ENCODE peak calls at places on chromosomes 4 and X, in four cellular contexts. R is left lung, E is PC-3, N is esophagus squamous epithelium. P is an unnamed sample.
A peak's percentile ranks its signal among the peaks of the same experiment; 100 is the strongest.

GRCh38 chr4:167688660-167689142 is 403.6 kb upstream of the ANXA10 start:
- DNase-seq in N (no peak), R (no peak), E (no peak), P (no peak)

GRCh38 chr4:43457866-43458265 is 565.4 kb downstream of the GRXCR1 start:
- DNase-seq in R (no peak), E (peak; percentile 90), N (no peak), P (no peak)

GRCh38 chrX:29496636-29497180 is 718.7 kb upstream of the MAGEB2 start:
- DNase-seq in N (no peak), R (no peak), E (no peak), P (no peak)

GRCh38 chr4:5683566-5683965 is 24.8 kb downstream of the EVC2 start:
- DNase-seq in R (no peak), N (no peak), E (no peak), P (no peak)

GRCh38 chr4:57710053-57710452 is 599.9 kb upstream of the IGFBP7 start:
- DNase-seq in R (no peak), E (no peak), N (no peak), P (no peak)

GRCh38 chrX:118226060-118226428 is 109.4 kb upstream of the KLHL13 start:
- DNase-seq in N (no peak), E (peak; percentile 45), R (no peak), P (no peak)

GRCh38 chr4:143196323-143196722 is 11.6 kb downstream of the USP38 start:
- DNase-seq in E (no peak), N (no peak), R (no peak), P (no peak)

GRCh38 chr4:141637565-141637964 is 1.2 kb downstream of the IL15 start:
- DNase-seq in N (no peak), E (peak; percentile 25), R (no peak), P (no peak)

GRCh38 chrX:103716967-103717366 is 6.3 kb downstream of the TMEM31 start:
- DNase-seq in E (peak; percentile 84), N (no peak), R (no peak), P (no peak)

GRCh38 chr4:46329118-46329976 is 60.6 kb downstream of the GABRA2 start:
- DNase-seq in N (no peak), E (peak; percentile 74), R (no peak), P (no peak)

GRCh38 chr4:155079866-155080265 is 128.6 kb upstream of the NPY2R start:
- DNase-seq in N (no peak), R (no peak), E (peak; percentile 78), P (no peak)

GRCh38 chr4:99473131-99473530 is 37.7 kb upstream of the C4orf17 start:
- DNase-seq in E (no peak), N (no peak), R (no peak), P (no peak)

GRCh38 chr4:184941671-184942070 is 76.6 kb upstream of the HELT start:
- DNase-seq in N (no peak), R (no peak), E (no peak), P (no peak)

GRCh38 chr4:7383251-7383650 is 51.5 kb downstream of the PSAPL1 start:
- DNase-seq in R (no peak), E (no peak), N (no peak), P (no peak)

GRCh38 chrX:72120798-72121197 is 10.9 kb downstream of the RTL5 start:
- DNase-seq in E (peak; percentile 40), N (no peak), R (no peak), P (no peak)

GRCh38 chr4:151418385-151418784 is 9.4 kb downstream of the FHIP1A start:
- DNase-seq in N (no peak), E (peak; percentile 91), R (no peak), P (no peak)

GRCh38 chrX:45006002-45006800 is 133.2 kb downstream of the KDM6A start:
- DNase-seq in E (peak; percentile 88), R (no peak), N (no peak), P (no peak)

GRCh38 chr4:42855779-42856178 is 36.7 kb upstream of the GRXCR1 start:
- DNase-seq in N (no peak), R (no peak), E (peak; percentile 12), P (no peak)

GRCh38 chr4:40354158-40354557 is 19.0 kb downstream of the CHRNA9 start:
- DNase-seq in E (no peak), R (no peak), N (no peak), P (no peak)

GRCh38 chrX:118973389-118974087 is 880 bp upstream of the LONRF3 start:
- DNase-seq in N (no peak), R (peak; percentile 73), E (peak; percentile 4), P (no peak)

GRCh38 chr4:5615496-5616075 is 92.8 kb downstream of the EVC2 start:
- DNase-seq in R (no peak), N (no peak), E (no peak), P (no peak)

GRCh38 chrX:81195712-81196111 is 6.0 kb downstream of the HMGN5 start:
- DNase-seq in R (no peak), N (no peak), E (peak; percentile 75), P (no peak)

GRCh38 chr4:159278399-159278798 is 175.5 kb downstream of the RAPGEF2 start:
- DNase-seq in N (no peak), R (no peak), E (no peak), P (no peak)

GRCh38 chr4:98659106-98659592 is 738 bp upstream of the TSPAN5 start:
- DNase-seq in R (no peak), N (no peak), E (peak; percentile 30), P (no peak)

GRCh38 chr4:56981795-56982201 is 3.1 kb downstream of the POLR2B start:
- DNase-seq in R (no peak), N (no peak), E (peak; percentile 15), P (no peak)

GRCh38 chrX:1592128-1592862 is 891 bp downstream of the AKAP17A start:
- DNase-seq in N (no peak), E (peak; percentile 19), R (peak; percentile 85), P (no peak)

GRCh38 chr4:48078862-48079655 is 55.0 kb downstream of the TXK start:
- DNase-seq in R (no peak), E (peak; percentile 54), N (no peak), P (no peak)

GRCh38 chr4:98950925-98951324 is 22.0 kb upstream of the EIF4E start:
- DNase-seq in E (peak; percentile 50), R (no peak), N (no peak), P (no peak)

GRCh38 chrX:68387786-68388185 is 45.5 kb downstream of the OPHN1 start:
- DNase-seq in E (no peak), R (no peak), N (no peak), P (no peak)

GRCh38 chrX:83511208-83511607 is 3.1 kb downstream of the POU3F4 start:
- DNase-seq in E (no peak), N (no peak), R (no peak), P (no peak)

GRCh38 chrX:42443267-42443666 is 334.7 kb downstream of the PPP1R2C start:
- DNase-seq in N (no peak), R (no peak), E (no peak), P (no peak)

GRCh38 chrX:10952619-10953018 is 158.5 kb upstream of the HCCS start:
- DNase-seq in E (no peak), N (no peak), R (no peak), P (no peak)
- H3K9me3 ChIP-seq in E (no peaks in the 10 kb centered on the region), N (no peaks in the 10 kb centered on the region), R (no peaks in the 10 kb centered on the region), P (no peaks in the 10 kb centered on the region)

GRCh38 chr4:87975466-87975865 is at the start of gene SPP1:
- DNase-seq in E (no peak), N (no peak), R (peak; percentile 31), P (no peak)
- H3K4me1 ChIP-seq in E (peaks cover 14% of the 10 kb centered on the region), N (peaks cover 5% of the 10 kb centered on the region), R (no peaks in the 10 kb centered on the region), P (no peaks in the 10 kb centered on the region)

DNA sequence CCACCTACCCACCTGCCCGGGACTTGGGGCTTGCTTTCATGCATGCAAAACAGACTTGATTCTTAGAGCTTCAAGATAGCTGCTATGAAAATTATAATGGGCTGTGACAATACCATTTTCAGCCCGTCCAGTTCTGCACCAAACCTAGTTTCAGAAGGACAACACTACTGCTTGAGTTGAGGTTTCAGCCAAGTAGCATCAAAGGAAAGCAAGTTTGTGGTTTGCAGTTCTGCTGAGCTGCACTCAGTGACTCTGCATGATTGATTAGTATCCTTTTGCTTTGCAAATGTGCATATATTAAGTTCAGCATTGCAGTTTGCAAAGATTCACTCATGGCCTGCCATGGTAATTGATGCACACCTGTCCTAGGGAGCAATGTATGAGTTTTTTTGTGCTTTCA is 442.7 kb downstream of the RPA4 start:
- DNase-seq in E (no peak), R (no peak), N (no peak), P (no peak)
- H3K27ac ChIP-seq in E (no peak overlapping the region), R (no peak overlapping the region), N (no peak overlapping the region), P (no peak overlapping the region)

DNA sequence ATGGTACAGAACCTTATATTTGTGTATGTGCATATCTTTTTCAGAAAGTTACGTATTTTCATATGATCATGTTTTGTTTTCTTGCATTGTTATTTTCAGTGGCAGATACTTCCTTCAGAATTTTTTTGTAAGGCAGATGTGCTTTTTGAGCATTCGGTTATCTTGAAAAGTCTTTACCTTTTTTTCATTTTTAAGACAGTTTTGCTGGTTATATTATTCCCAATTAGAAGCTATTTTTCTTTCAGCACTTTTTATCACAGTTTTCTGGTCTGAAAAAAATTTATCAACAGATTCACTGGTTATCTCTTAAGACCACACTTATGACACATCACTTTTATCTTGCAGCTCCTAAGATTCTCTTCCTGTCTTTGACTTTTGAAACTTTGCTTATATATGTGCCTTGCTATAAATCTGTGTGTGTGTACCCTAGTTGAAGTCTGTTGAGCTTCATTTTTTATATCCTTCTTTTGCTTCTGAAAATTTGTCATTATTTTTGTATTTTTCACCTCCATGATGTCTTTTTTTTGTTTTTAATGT is 53.1 kb downstream of the ZNF732 start:
- DNase-seq in E (no peak), R (no peak), N (no peak), P (no peak)
- H3K9me3 ChIP-seq in E (peaks cover 46% of the 10 kb centered on the region), R (peaks cover 8% of the 10 kb centered on the region), N (no peaks in the 10 kb centered on the region), P (peaks cover 66% of the 10 kb centered on the region)

DNA sequence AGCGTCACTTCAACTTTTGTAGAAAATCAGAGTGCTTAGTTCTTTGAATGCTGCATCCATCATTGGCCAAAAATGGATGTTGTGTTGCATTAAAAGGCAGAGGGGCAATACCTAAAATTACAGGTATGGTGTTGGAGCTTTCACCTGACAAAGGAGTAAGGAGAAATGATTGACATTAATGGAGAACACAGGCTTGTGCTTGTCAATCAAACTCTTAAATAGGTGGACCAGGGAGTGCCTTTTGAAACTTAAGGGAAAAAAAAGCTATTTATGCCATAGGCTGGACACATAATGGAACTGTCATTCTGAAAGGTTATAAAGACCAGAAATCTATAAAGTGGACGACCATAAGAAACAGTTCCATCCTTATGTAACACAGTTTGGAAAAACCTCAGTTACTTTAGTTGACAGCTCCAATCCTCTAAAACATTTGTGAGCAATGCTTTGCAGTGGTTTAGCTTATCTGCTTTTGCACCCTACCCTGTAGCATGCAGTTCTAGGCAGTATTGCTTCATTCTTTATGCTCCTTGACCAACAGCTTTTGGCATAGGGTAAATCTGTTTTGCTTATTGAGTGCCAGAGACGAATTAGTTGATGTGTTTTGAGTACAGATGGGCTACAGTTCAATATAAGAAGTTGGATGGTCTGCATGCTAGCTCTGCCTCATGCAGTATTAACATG is 2.4 kb downstream of the HADH start:
- DNase-seq in R (no peak), E (no peak), N (no peak), P (no peak)
- H3K4me1 ChIP-seq in R (peaks cover 9% of the 10 kb centered on the region), E (peaks cover 20% of the 10 kb centered on the region), N (peaks cover 31% of the 10 kb centered on the region), P (peaks cover 38% of the 10 kb centered on the region)

DNA sequence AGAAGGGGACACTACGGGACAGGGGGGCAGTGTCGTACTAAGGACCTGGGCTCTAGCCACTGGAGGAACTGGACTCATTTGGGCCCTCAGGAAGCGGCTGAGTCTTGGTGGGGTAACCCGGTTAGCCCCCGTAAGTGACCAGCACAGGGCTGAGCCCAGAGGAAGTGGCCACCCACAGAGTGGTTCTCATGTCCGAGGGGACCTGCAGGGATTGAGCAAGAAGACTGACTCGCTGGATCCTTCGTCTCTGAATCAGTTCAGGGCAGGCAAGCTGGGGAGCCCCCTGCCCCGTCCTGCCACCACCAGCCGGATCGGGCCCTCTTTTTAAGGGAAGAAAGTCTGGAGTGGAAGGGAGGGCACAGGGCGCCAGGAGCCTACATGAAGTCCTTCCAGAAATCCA is 719 bp upstream of the BGN start:
- DNase-seq in E (no peak), R (no peak), N (no peak), P (no peak)
- H3K27ac ChIP-seq in E (no peak overlapping the region), R (no peak overlapping the region), N (no peak overlapping the region), P (peak overlapping the region; percentile 88)